ENCODE peak calls at places on chromosomes 11 and 22, in seven cellular contexts. Q, G, O, T, C, L and J are unnamed samples.

GRCh38 chr11:46560300-46561025 is 33.4 kb downstream of the AMBRA1 start:
- DNase-seq in G (no peak), Q (no peak), L (peak; percentile 59), O (peak; percentile 27), C (no peak), T (no peak), J (no peak)

GRCh38 chr11:123429336-123429735 is 733 bp upstream of the GRAMD1B start:
- DNase-seq in C (no peak), O (no peak), G (no peak), T (no peak), Q (peak; percentile 25), L (no peak), J (no peak)

GRCh38 chr11:106733518-106734162 is 284.6 kb downstream of the GUCY1A2 start:
- DNase-seq in L (no peak), O (no peak), C (no peak), Q (no peak), T (no peak), G (no peak), J (no peak)

GRCh38 chr11:118214210-118214914 is 10.4 kb downstream of the JAML start:
- DNase-seq in L (peak; percentile 51), O (no peak), T (peak; percentile 24), Q (no peak), G (no peak), C (no peak), J (no peak)

GRCh38 chr11:103652013-103652412 is 384.4 kb upstream of the DDI1 start:
- DNase-seq in C (no peak), O (no peak), G (no peak), L (no peak), T (no peak), Q (peak; percentile 59), J (no peak)

GRCh38 chr22:32281092-32281491 is 25.9 kb upstream of the SLC5A4 start:
- DNase-seq in G (no peak), L (no peak), Q (peak; percentile 94), C (no peak), T (no peak), O (no peak), J (no peak)

GRCh38 chr11:44607987-44608386 is 42.5 kb downstream of the CD82 start:
- DNase-seq in T (no peak), G (no peak), L (no peak), C (no peak), Q (no peak), O (no peak), J (no peak)

GRCh38 chr11:129895126-129896041 is at the start of gene NFRKB:
- DNase-seq in G (peak; percentile 71), Q (peak; percentile 53), C (peak; percentile 90), T (peak; percentile 89), L (peak; percentile 90), O (peak; percentile 85), J (peak; percentile 77)

GRCh38 chr11:78940500-78941225 is 366.0 kb upstream of the NARS2 start:
- DNase-seq in C (no peak), T (no peak), G (no peak), O (no peak), L (no peak), Q (no peak), J (no peak)

GRCh38 chr11:117819096-117820040 is 5.2 kb downstream of the FXYD2 start:
- DNase-seq in O (no peak), G (peak; percentile 86), C (peak; percentile 82), Q (peak; percentile 62), L (peak; percentile 35), T (peak; percentile 71), J (peak; percentile 85)

GRCh38 chr11:125378596-125378995 is 117.5 kb downstream of the FEZ1 start:
- DNase-seq in C (no peak), G (no peak), T (no peak), L (no peak), O (no peak), Q (no peak), J (no peak)
- H3K4me1 ChIP-seq in C (no peaks in the 10 kb centered on the region), G (no peaks in the 10 kb centered on the region), T (peaks cover 44% of the 10 kb centered on the region), L (no peaks in the 10 kb centered on the region), O (no peaks in the 10 kb centered on the region), Q (no peaks in the 10 kb centered on the region), J (no peaks in the 10 kb centered on the region)

DNA sequence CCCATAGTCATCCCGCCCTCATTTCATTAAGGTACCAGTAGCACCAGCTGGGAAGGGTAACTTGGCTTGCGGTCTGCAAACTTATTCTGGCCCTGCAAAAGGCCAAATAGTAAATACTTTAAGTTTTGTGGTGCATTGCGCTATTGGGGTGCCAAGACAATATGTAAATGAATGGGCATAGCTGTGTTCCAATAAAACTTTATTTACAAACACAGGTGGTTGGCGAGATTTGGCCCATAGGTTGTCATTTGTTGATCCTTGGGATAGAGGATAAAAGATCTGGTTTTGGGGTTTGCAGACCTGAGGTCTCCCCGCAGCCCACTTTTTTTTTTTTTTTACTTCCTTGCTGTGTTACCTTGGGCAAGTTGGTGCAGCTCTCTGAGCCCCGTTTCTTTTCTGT is 127.4 kb downstream of the MIAT start:
- DNase-seq in T (no peak), L (no peak), Q (no peak), O (no peak), C (no peak), G (no peak), J (no peak)
- H3K4me1 ChIP-seq in T (peaks cover 10% of the 10 kb centered on the region), L (peaks cover 13% of the 10 kb centered on the region), Q (no peaks in the 10 kb centered on the region), O (no peaks in the 10 kb centered on the region), C (no peaks in the 10 kb centered on the region), G (no peaks in the 10 kb centered on the region), J (no peaks in the 10 kb centered on the region)

DNA sequence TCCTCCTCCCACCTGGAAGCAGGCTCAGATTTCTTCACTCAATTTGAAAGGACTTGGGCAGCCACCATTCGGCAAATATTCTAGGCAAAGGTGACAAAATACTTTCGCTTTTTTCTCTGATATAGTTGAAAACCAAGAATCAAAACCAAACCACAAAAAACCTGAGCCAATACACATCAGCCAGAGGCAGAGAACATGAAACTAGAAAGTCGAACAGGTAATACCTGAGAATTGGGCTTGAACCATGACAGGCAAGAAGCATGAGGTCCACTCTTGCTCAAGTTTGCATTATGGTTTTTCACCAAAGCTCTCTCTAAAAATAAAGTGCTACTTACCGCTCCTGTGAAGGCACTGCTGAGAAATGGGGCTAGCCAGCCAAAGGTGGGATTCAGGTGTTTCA is 26.2 kb upstream of the LDLRAD3 start:
- DNase-seq in Q (no peak), L (no peak), T (no peak), O (no peak), G (no peak), C (no peak), J (no peak)
- H3K4me1 ChIP-seq in Q (no peaks in the 10 kb centered on the region), L (no peaks in the 10 kb centered on the region), T (no peaks in the 10 kb centered on the region), O (no peaks in the 10 kb centered on the region), G (no peaks in the 10 kb centered on the region), C (no peaks in the 10 kb centered on the region), J (peaks cover 9% of the 10 kb centered on the region)

GRCh38 chr22:49768511-49768910 is 59.2 kb downstream of the BRD1 start:
- DNase-seq in L (no peak), O (no peak), C (peak; percentile 60), G (no peak), T (peak; percentile 9), Q (no peak), J (no peak)

GRCh38 chr22:49768961-49769690 is 58.5 kb downstream of the BRD1 start:
- DNase-seq in T (peak; percentile 27), G (no peak), Q (no peak), C (peak; percentile 70), O (no peak), L (no peak), J (no peak)

GRCh38 chr22:49771266-49772065 is 56.2 kb downstream of the BRD1 start:
- DNase-seq in O (no peak), C (peak; percentile 47), T (peak; percentile 14), L (no peak), G (no peak), Q (no peak), J (no peak)

GRCh38 chr22:49770454-49771265 is 57.0 kb downstream of the BRD1 start:
- DNase-seq in C (peak; percentile 61), T (peak; percentile 9), G (no peak), O (no peak), Q (no peak), L (no peak), J (no peak)

GRCh38 chr22:49769691-49770315 is 57.9 kb downstream of the BRD1 start:
- DNase-seq in Q (no peak), C (peak; percentile 40), O (no peak), L (no peak), T (peak; percentile 9), G (no peak), J (no peak)
- H3K4me1 ChIP-seq in Q (peaks cover 8% of the 10 kb centered on the region), C (no peaks in the 10 kb centered on the region), O (no peaks in the 10 kb centered on the region), L (no peaks in the 10 kb centered on the region), T (peaks cover 9% of the 10 kb centered on the region), G (no peaks in the 10 kb centered on the region), J (peaks cover 7% of the 10 kb centered on the region)